ENCODE peak calls at places on chromosome 13, in five cellular contexts. L is fibroblast of lung; K is BE2C; C is PC-3; J is CD8-positive, alpha-beta T cell. S is an unnamed sample. For H3K9me3, the result is how much of the 10 kb centered on the place peaks cover.

GRCh38 chr13:113917096-113917495 is 53.2 kb upstream of the GAS6 start:
- DNase-seq in L (no peak), K (no peak), C (no peak), J (peak), S (no peak)

GRCh38 chr13:62207388-62207787 is 791.7 kb upstream of the PCDH20 start:
- DNase-seq in L (no peak), K (no peak), C (no peak), J (no peak), S (no peak)

GRCh38 chr13:97853550-97853949 is 99.9 kb upstream of the IPO5 start:
- DNase-seq in L (peak), K (no peak), C (peak), J (no peak), S (peak)

GRCh38 chr13:109818136-109818535 is 31.8 kb upstream of the IRS2 start:
- DNase-seq in L (no peak), K (no peak), C (no peak), J (no peak), S (no peak)

GRCh38 chr13:49113526-49114286 is 106.4 kb upstream of the MLNR start:
- DNase-seq in L (peak), K (no peak), C (peak), J (no peak), S (no peak)

GRCh38 chr13:66992183-66992582 is 238.0 kb downstream of the PCDH9 start:
- DNase-seq in L (peak), K (no peak), C (no peak), J (no peak), S (peak)

GRCh38 chr13:31022491-31022890 is 90.0 kb downstream of the TEX26 start:
- DNase-seq in L (no peak), K (no peak), C (no peak), J (no peak), S (no peak)

GRCh38 chr13:109673477-109673876 is 112.9 kb downstream of the IRS2 start:
- DNase-seq in L (no peak), K (no peak), C (no peak), J (no peak), S (no peak)

GRCh38 chr13:80871481-80871880 is 530.6 kb upstream of the SPRY2 start:
- DNase-seq in L (peak), K (no peak), C (peak), J (no peak), S (peak)

GRCh38 chr13:44833626-44834025 is 155.6 kb downstream of the NUFIP1 start:
- DNase-seq in L (no peak), K (no peak), C (no peak), J (no peak), S (no peak)

GRCh38 chr13:46197299-46197975 is 14.3 kb upstream of the LRRC63 start:
- DNase-seq in L (no peak), K (no peak), C (peak), J (no peak), S (no peak)

GRCh38 chr13:28252547-28252946 is 114.2 kb downstream of the PAN3 start:
- DNase-seq in L (no peak), K (no peak), C (no peak), J (no peak), S (no peak)

GRCh38 chr13:28251462-28251861 is 113.1 kb downstream of the PAN3 start:
- DNase-seq in L (no peak), K (no peak), C (no peak), J (no peak), S (no peak)

GRCh38 chr13:28258401-28258800 is 120.1 kb downstream of the PAN3 start:
- DNase-seq in L (no peak), K (no peak), C (no peak), J (no peak), S (no peak)

GRCh38 chr13:28257305-28257704 is 119.0 kb downstream of the PAN3 start:
- DNase-seq in L (no peak), K (no peak), C (no peak), J (no peak), S (no peak)
- H3K9me3 ChIP-seq in L (under half), K (under half), C (under half), J (under half), S (under half)

DNA sequence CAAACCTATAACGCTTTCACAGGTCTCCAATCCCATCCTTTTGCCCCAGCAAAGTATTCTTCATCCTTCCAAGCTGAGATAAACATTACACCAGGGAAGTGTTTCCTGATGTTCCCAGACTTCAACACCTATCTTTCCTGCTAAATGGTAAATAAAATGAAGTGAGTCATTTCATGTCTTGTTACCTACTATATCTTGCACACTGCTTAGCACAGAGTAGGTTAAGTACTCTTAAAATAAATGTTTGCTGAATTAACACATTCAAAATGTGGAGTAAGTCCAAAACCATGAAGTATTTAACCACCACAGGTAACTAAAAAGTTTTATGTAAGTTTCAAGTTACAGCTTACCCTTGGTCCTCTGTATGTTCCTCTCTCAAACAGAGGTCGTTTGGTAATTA is 3.4 kb downstream of the RBM26 start:
- DNase-seq in L (no peak), K (no peak), C (no peak), J (no peak), S (no peak)
- H3K4me3 ChIP-seq in L (peak), K (peak), C (peak), J (peak), S (no peak)

GRCh38 chr13:19089315-19089714 is 92.3 kb downstream of the TUBA3C start:
- DNase-seq in L (no peak), K (no peak), C (peak), J (no peak), S (peak)

GRCh38 chr13:19088416-19088815 is 93.2 kb downstream of the TUBA3C start:
- DNase-seq in L (no peak), K (no peak), C (no peak), J (no peak), S (no peak)

GRCh38 chr13:19090495-19090894 is 91.1 kb downstream of the TUBA3C start:
- DNase-seq in L (no peak), K (no peak), C (no peak), J (no peak), S (no peak)

GRCh38 chr13:19093437-19093836 is 88.2 kb downstream of the TUBA3C start:
- DNase-seq in L (no peak), K (no peak), C (no peak), J (no peak), S (no peak)
- H3K9me3 ChIP-seq in L (under half), K (under half), C (under half), J (under half), S (under half)

GRCh38 chr13:27449081-27449603 is 1.2 kb downstream of the MTIF3 start:
- DNase-seq in L (no peak), K (no peak), C (peak), J (no peak), S (no peak)

GRCh38 chr13:27449936-27450828 is at the start of gene MTIF3:
- DNase-seq in L (peak), K (peak), C (peak), J (peak), S (peak)

GRCh38 chr13:27450921-27451461 is 627 bp upstream of the MTIF3 start:
- DNase-seq in L (peak), K (peak), C (peak), J (peak), S (peak)

GRCh38 chr13:27446986-27447583 is 3.3 kb downstream of the MTIF3 start:
- DNase-seq in L (no peak), K (no peak), C (no peak), J (no peak), S (no peak)

GRCh38 chr13:27448308-27448707 is 2.1 kb downstream of the MTIF3 start:
- DNase-seq in L (no peak), K (no peak), C (no peak), J (no peak), S (no peak)
- H3K4me3 ChIP-seq in L (no peak), K (no peak), C (no peak), J (no peak), S (no peak)

GRCh38 chr13:69108486-69108885 is 999.1 kb upstream of the ATXN8OS start:
- DNase-seq in L (no peak), K (no peak), C (no peak), J (no peak), S (no peak)
- H3K9me3 ChIP-seq in L (under half), K (under half), C (under half), J (under half), S (under half)